ENCODE peak calls at places on chromosomes 5 and 9, in four cellular contexts. F is small intestine, V is dorsolateral prefrontal cortex, M is testis. T is an unnamed sample.

GRCh38 chr5:124952566-124952965 is 206.1 kb upstream of the ZNF608 start:
- DNase-seq in F (no peak), V (no peak), M (no peak), T (no peak)

GRCh38 chr9:120839146-120839545 is 3.6 kb downstream of the PSMD5 start:
- DNase-seq in F (no peak), V (no peak), M (no peak), T (no peak)

GRCh38 chr5:26813235-26813634 is 225.2 kb downstream of the CDH9 start:
- DNase-seq in F (no peak), V (no peak), M (no peak), T (no peak)

GRCh38 chr5:144575736-144576135 is 405.1 kb downstream of the KCTD16 start:
- DNase-seq in F (no peak), V (no peak), M (no peak), T (no peak)

GRCh38 chr5:172383231-172383802 is 71.0 kb downstream of the SH3PXD2B start:
- DNase-seq in F (peak; percentile 76), V (no peak), M (no peak), T (no peak)

GRCh38 chr5:142152383-142152730 is 43.8 kb downstream of the NDFIP1 start:
- DNase-seq in F (no peak), V (no peak), M (no peak), T (peak; percentile 69)

GRCh38 chr9:105881654-105882349 is 187.5 kb downstream of the TMEM38B start:
- DNase-seq in F (peak; percentile 53), V (peak; percentile 72), M (peak; percentile 90), T (peak; percentile 64)

GRCh38 chr9:78879324-78880100 is 582.6 kb downstream of the PSAT1 start:
- DNase-seq in F (no peak), V (no peak), M (no peak), T (no peak)

GRCh38 chr5:38258319-38259061 is at the start of gene EGFLAM:
- DNase-seq in F (no peak), V (no peak), M (peak; percentile 28), T (peak; percentile 85)

GRCh38 chr9:35001285-35001677 is 11.7 kb downstream of the DNAJB5 start:
- DNase-seq in F (no peak), V (no peak), M (no peak), T (no peak)

GRCh38 chr9:79134654-79135053 is 437.1 kb upstream of the TLE4 start:
- DNase-seq in F (no peak), V (no peak), M (peak; percentile 19), T (peak; percentile 52)

GRCh38 chr5:68884893-68885292 is 208.9 kb upstream of the SLC30A5 start:
- DNase-seq in F (peak; percentile 2), V (no peak), M (no peak), T (peak; percentile 26)

GRCh38 chr9:88074931-88075330 is 63.3 kb downstream of the SPATA31C2 start:
- DNase-seq in F (no peak), V (no peak), M (no peak), T (no peak)

GRCh38 chr9:88076286-88077070 is 61.8 kb downstream of the SPATA31C2 start:
- DNase-seq in F (peak; percentile 93), V (peak; percentile 64), M (peak; percentile 82), T (peak; percentile 87)

GRCh38 chr9:88077071-88077617 is 61.1 kb downstream of the SPATA31C2 start:
- DNase-seq in F (no peak), V (no peak), M (no peak), T (no peak)

GRCh38 chr9:88072831-88073365 is 65.4 kb downstream of the SPATA31C2 start:
- DNase-seq in F (no peak), V (no peak), M (no peak), T (no peak)

DNA sequence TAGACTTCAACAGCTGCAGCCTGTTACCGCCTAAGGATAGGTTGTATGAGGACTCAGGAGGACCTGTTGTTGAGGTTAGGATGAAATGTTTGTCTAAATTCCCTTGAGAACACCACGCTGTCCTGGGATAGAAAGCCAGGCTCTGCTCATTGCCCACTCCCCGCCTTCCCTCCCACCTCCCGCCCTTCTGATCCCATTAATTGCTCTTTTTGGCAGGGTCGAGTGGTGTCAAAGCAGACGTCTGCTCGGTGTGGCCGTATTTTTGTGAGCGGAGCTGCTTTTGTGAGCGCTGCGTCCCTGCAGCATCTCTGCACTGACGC is 62.3 kb downstream of the SPATA31C2 start:
- DNase-seq in F (no peak), V (no peak), M (no peak), T (no peak)
- H3K4me3 ChIP-seq in F (no peak overlapping the region), V (peak overlapping the region; percentile 71), M (peak overlapping the region; percentile 56), T (peak overlapping the region; percentile 60)

DNA sequence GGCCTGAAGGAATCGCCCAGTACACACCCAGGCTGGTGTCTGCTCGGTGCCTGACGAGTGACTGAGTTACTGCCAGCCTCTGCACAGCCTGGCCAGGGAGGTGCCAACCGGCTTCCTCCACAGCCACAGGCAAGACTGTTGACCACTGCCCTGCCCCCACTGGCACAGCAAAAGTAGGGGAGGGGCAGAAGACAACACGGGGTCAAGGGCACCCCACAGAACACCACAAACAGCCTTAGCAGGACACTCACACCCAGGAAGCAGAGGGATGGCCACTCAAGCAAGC is 722 bp upstream of the LHX3 start:
- DNase-seq in F (no peak), V (no peak), M (no peak), T (no peak)
- H3K4me3 ChIP-seq in F (no peak overlapping the region), V (no peak overlapping the region), M (no peak overlapping the region), T (no peak overlapping the region)

GRCh38 chr5:3709724-3710348 is 114.2 kb downstream of the IRX1 start:
- DNase-seq in F (no peak), V (no peak), M (no peak), T (no peak)

GRCh38 chr5:3715048-3715447 is 119.4 kb downstream of the IRX1 start:
- DNase-seq in F (no peak), V (no peak), M (no peak), T (no peak)

GRCh38 chr5:3709058-3709723 is 113.6 kb downstream of the IRX1 start:
- DNase-seq in F (no peak), V (no peak), M (no peak), T (no peak)
- H3K4me3 ChIP-seq in F (no peak overlapping the region), V (no peak overlapping the region), M (no peak overlapping the region), T (no peak overlapping the region)

GRCh38 chr5:85784746-85785145 is 833.0 kb upstream of the COX7C start:
- DNase-seq in F (no peak), V (no peak), M (no peak), T (no peak)
- H3K4me3 ChIP-seq in F (no peak overlapping the region), V (no peak overlapping the region), M (no peak overlapping the region), T (no peak overlapping the region)

DNA sequence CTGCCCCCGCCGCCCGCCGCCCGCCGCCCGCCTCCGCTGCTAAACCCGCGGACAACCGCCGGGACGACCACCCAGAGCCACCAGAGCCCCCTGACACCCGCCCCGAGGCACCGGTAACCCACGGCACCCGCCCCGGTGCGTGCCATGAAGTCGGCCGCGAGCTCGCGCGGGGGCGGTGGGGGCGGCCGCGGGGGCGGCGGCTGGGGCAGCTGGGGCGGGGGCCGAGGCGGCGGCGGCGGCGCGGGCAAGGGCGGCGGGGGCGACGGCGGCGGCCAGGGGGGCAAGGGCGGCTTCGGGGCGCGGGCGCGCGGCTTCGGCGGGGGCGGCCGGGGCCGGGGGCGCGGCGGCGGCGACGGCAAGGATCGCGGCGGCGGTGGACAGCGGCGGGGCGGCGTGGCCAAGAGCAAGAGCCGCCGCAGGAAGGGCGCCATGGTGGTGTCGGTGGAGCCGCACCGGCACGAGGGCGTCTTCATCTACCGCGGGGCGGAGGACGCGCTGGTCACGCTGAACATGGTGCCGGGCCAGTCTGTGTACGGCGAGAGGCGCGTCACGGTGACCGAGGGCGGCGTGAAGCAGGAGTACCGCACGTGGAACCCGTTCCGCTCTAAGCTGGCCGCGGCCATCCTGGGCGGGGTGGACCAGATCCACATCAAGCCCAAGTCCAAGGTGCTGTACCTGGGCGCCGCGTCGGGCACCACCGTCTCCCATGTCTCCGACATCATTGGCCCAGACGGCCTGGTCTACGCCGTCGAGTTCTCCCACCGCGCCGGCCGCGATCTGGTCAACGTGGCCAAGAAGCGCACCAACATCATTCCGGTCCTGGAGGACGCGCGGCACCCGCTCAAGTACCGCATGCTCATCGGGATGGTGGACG is 493 bp downstream of the FBLL1 start:
- DNase-seq in F (no peak), V (peak; percentile 49), M (peak; percentile 22), T (peak; percentile 75)
- H3K4me3 ChIP-seq in F (peak overlapping the region; percentile 10), V (peak overlapping the region; percentile 53), M (peak overlapping the region; percentile 29), T (peak overlapping the region; percentile 47)

DNA sequence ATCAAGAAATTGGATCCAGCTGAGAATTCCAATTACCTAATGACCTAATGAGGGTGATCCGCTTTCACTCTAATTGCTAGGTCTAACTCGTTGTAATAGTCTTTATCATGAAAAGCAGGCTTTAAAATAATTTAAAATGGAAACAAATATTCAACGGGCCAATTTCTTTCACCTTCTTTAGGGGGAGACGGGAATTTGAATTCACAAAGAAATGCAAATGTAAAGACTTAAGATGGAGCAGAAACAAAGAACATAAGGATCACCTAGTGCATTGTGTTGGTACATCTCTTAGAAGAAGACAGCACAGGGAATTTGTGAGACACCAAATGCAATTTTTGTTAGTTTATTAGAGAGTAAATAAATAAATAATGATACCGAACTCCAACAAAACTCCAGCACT is 1.5 kb upstream of the KCNN2 start:
- DNase-seq in F (no peak), V (no peak), M (no peak), T (peak; percentile 16)
- H3K4me3 ChIP-seq in F (no peak overlapping the region), V (peak overlapping the region; percentile 63), M (peak overlapping the region; percentile 55), T (peak overlapping the region; percentile 95)